ENCODE peak calls at places on chromosome 10, in six cellular contexts. One of them, this sample, is unnamed.

GRCh38 chr10:13062813-13063212 is 37.1 kb upstream of the OPTN start:
- DNase-seq in sciatic nerve: no peak
- DNase-seq in LoVo: no peak
- DNase-seq in stimulated activated naive CD4-positive, alpha-beta T cell: no peak
- DNase-seq in stimulated activated CD8-positive, alpha-beta memory T cell treated with anti-CD3 and anti-CD28 coated beads, Interleukin-15, amount 100 ng/mL, for 4 hours: no peak
- DNase-seq in A172: peak
- DNase-seq in this sample: no peak

GRCh38 chr10:11757452-11757819 is 15.3 kb downstream of the ECHDC3 start:
- DNase-seq in stimulated activated naive CD4-positive, alpha-beta T cell: no peak
- DNase-seq in A172: peak
- DNase-seq in LoVo: no peak
- DNase-seq in sciatic nerve: no peak
- DNase-seq in stimulated activated CD8-positive, alpha-beta memory T cell treated with anti-CD3 and anti-CD28 coated beads, Interleukin-15, amount 100 ng/mL, for 4 hours: no peak
- DNase-seq in this sample: no peak

GRCh38 chr10:71351628-71352319 is 32.7 kb downstream of the SLC29A3 start:
- DNase-seq in A172: no peak
- DNase-seq in sciatic nerve: no peak
- DNase-seq in stimulated activated CD8-positive, alpha-beta memory T cell treated with anti-CD3 and anti-CD28 coated beads, Interleukin-15, amount 100 ng/mL, for 4 hours: no peak
- DNase-seq in LoVo: no peak
- DNase-seq in stimulated activated naive CD4-positive, alpha-beta T cell: no peak
- DNase-seq in this sample: no peak

GRCh38 chr10:71075759-71076472 is 136.5 kb upstream of the UNC5B start:
- DNase-seq in stimulated activated naive CD4-positive, alpha-beta T cell: no peak
- DNase-seq in A172: no peak
- DNase-seq in LoVo: no peak
- DNase-seq in stimulated activated CD8-positive, alpha-beta memory T cell treated with anti-CD3 and anti-CD28 coated beads, Interleukin-15, amount 100 ng/mL, for 4 hours: no peak
- DNase-seq in sciatic nerve: peak
- DNase-seq in this sample: no peak

GRCh38 chr10:8102708-8103401 is 48.4 kb downstream of the GATA3 start:
- DNase-seq in stimulated activated CD8-positive, alpha-beta memory T cell treated with anti-CD3 and anti-CD28 coated beads, Interleukin-15, amount 100 ng/mL, for 4 hours: no peak
- DNase-seq in LoVo: peak
- DNase-seq in A172: no peak
- DNase-seq in stimulated activated naive CD4-positive, alpha-beta T cell: no peak
- DNase-seq in sciatic nerve: no peak
- DNase-seq in this sample: no peak

GRCh38 chr10:73931767-73932624 is 21.1 kb downstream of the PLAU start:
- DNase-seq in LoVo: peak
- DNase-seq in A172: peak
- DNase-seq in stimulated activated naive CD4-positive, alpha-beta T cell: no peak
- DNase-seq in stimulated activated CD8-positive, alpha-beta memory T cell treated with anti-CD3 and anti-CD28 coated beads, Interleukin-15, amount 100 ng/mL, for 4 hours: peak
- DNase-seq in sciatic nerve: no peak
- DNase-seq in this sample: no peak

GRCh38 chr10:77180794-77181193 is 456.8 kb downstream of the KCNMA1 start:
- DNase-seq in LoVo: no peak
- DNase-seq in stimulated activated CD8-positive, alpha-beta memory T cell treated with anti-CD3 and anti-CD28 coated beads, Interleukin-15, amount 100 ng/mL, for 4 hours: no peak
- DNase-seq in sciatic nerve: no peak
- DNase-seq in stimulated activated naive CD4-positive, alpha-beta T cell: no peak
- DNase-seq in A172: no peak
- DNase-seq in this sample: no peak

GRCh38 chr10:48737866-48738265 is 53.2 kb downstream of the WDFY4 start:
- DNase-seq in A172: no peak
- DNase-seq in stimulated activated naive CD4-positive, alpha-beta T cell: no peak
- DNase-seq in stimulated activated CD8-positive, alpha-beta memory T cell treated with anti-CD3 and anti-CD28 coated beads, Interleukin-15, amount 100 ng/mL, for 4 hours: no peak
- DNase-seq in LoVo: no peak
- DNase-seq in sciatic nerve: no peak
- DNase-seq in this sample: no peak

This sample was measured in SK-N-DZ.